ENCODE peak calls at places on chromosomes 11 and 22, in four cellular contexts. S is A549; Q is stimulated activated CD4-positive, alpha-beta T cell treated with anti-CD3 and anti-CD28 coated beads, TNF-alpha, amount 100 ng/mL, for 4 hours; A is GM23248. B is an unnamed sample.
A peak's percentile ranks its signal among the peaks of the same experiment; 100 is the strongest.

GRCh38 chr11:106917973-106918372 is 100.3 kb downstream of the GUCY1A2 start:
- DNase-seq in S (no peak), Q (no peak), A (peak; percentile 7), B (peak; percentile 45)

GRCh38 chr11:30489513-30489912 is 96.6 kb downstream of the MPPED2 start:
- DNase-seq in S (no peak), Q (no peak), A (no peak), B (no peak)

GRCh38 chr11:29449280-29450074 is 567.4 kb downstream of the KCNA4 start:
- DNase-seq in S (no peak), Q (no peak), A (peak; percentile 27), B (no peak)

GRCh38 chr11:96012086-96012824 is 88.3 kb upstream of the MTMR2 start:
- DNase-seq in S (peak; percentile 51), Q (peak; percentile 55), A (peak; percentile 82), B (peak; percentile 33)

GRCh38 chr11:128052912-128053641 is 534.3 kb downstream of the ETS1 start:
- DNase-seq in S (no peak), Q (no peak), A (peak; percentile 89), B (peak; percentile 81)

GRCh38 chr22:49663311-49663711 is 164.4 kb downstream of the BRD1 start:
- DNase-seq in S (no peak), Q (no peak), A (no peak), B (no peak)

GRCh38 chr22:50184004-50184461 is 1.7 kb upstream of the TRABD start:
- DNase-seq in S (no peak), Q (no peak), A (peak; percentile 77), B (peak; percentile 47)

GRCh38 chr11:112881461-112881860 is 79.8 kb upstream of the NCAM1 start:
- DNase-seq in S (peak; percentile 25), Q (no peak), A (peak; percentile 42), B (peak; percentile 6)

GRCh38 chr22:46547179-46547882 is 9.9 kb upstream of the CELSR1 start:
- DNase-seq in S (no peak), Q (no peak), A (peak; percentile 96), B (peak; percentile 86)

GRCh38 chr11:133966924-133967598 is 10.3 kb upstream of the IGSF9B start:
- DNase-seq in S (peak; percentile 28), Q (no peak), A (peak; percentile 40), B (no peak)

GRCh38 chr22:25666308-25666707 is 75.7 kb upstream of the MYO18B start:
- DNase-seq in S (no peak), Q (no peak), A (no peak), B (no peak)

GRCh38 chr11:100663583-100663982 is 23.5 kb upstream of the ARHGAP42 start:
- DNase-seq in S (no peak), Q (no peak), A (no peak), B (no peak)

GRCh38 chr22:23067023-23067650 is 3.2 kb upstream of the GNAZ start:
- DNase-seq in S (no peak), Q (no peak), A (no peak), B (no peak)

GRCh38 chr11:120811731-120812130 is 212.2 kb upstream of the TBCEL start:
- DNase-seq in S (no peak), Q (no peak), A (no peak), B (peak; percentile 50)

GRCh38 chr11:44324787-44325525 is 15.0 kb upstream of the ALX4 start:
- DNase-seq in S (no peak), Q (no peak), A (no peak), B (no peak)

GRCh38 chr11:100825610-100826009 is 138.5 kb downstream of the ARHGAP42 start:
- DNase-seq in S (no peak), Q (no peak), A (no peak), B (no peak)

GRCh38 chr11:20045098-20045688 is 115.1 kb downstream of the DBX1 start:
- DNase-seq in S (no peak), Q (no peak), A (no peak), B (no peak)

GRCh38 chr11:134363592-134363991 is 31.8 kb downstream of the GLB1L2 start:
- DNase-seq in S (no peak), Q (no peak), A (no peak), B (no peak)

GRCh38 chr11:82775736-82776346 is 42.2 kb upstream of the FAM181B start:
- DNase-seq in S (peak; percentile 42), Q (no peak), A (peak; percentile 62), B (peak; percentile 77)

GRCh38 chr11:128451651-128452470 is 135.5 kb downstream of the ETS1 start:
- DNase-seq in S (no peak), Q (no peak), A (no peak), B (no peak)

GRCh38 chr11:19116315-19116970 is 525 bp upstream of the ZDHHC13 start:
- DNase-seq in S (no peak), Q (no peak), A (no peak), B (no peak)

GRCh38 chr11:44308256-44308922 is 1.6 kb downstream of the ALX4 start:
- DNase-seq in S (no peak), Q (no peak), A (no peak), B (no peak)

GRCh38 chr11:387193-387793 is 6.7 kb upstream of the PKP3 start:
- DNase-seq in S (no peak), Q (no peak), A (no peak), B (no peak)

GRCh38 chr11:75668508-75669297 is at the start of gene MAP6:
- DNase-seq in S (peak; percentile 21), Q (no peak), A (peak; percentile 71), B (peak; percentile 24)

GRCh38 chr22:39148727-39149535 is 3.5 kb downstream of the CBX7 start:
- DNase-seq in S (no peak), Q (peak; percentile 54), A (no peak), B (peak; percentile 31)

GRCh38 chr11:47234669-47235075 is 13.9 kb downstream of the ACP2 start:
- DNase-seq in S (no peak), Q (peak; percentile 41), A (no peak), B (peak; percentile 77)

B was measured in ELR.